ENCODE peak calls at places on chromosome 16, in four cellular contexts. N is memory B cell; F is CD4-positive, alpha-beta memory T cell; J is A172. A is an unnamed sample.

GRCh38 chr16:4936991-4937781 is at the start of gene PPL:
- DNase-seq in N (no peak), F (no peak), J (no peak), A (no peak)

GRCh38 chr16:31284926-31285325 is 25.2 kb downstream of the ITGAM start:
- DNase-seq in N (no peak), F (no peak), J (no peak), A (no peak)

GRCh38 chr16:17367932-17368331 is 102.8 kb downstream of the XYLT1 start:
- DNase-seq in N (no peak), F (no peak), J (no peak), A (peak; percentile 77)

GRCh38 chr16:28106467-28106866 is 43.0 kb upstream of the GSG1L start:
- DNase-seq in N (no peak), F (no peak), J (no peak), A (no peak)

GRCh38 chr16:30921459-30921747 is 2.0 kb upstream of the FBXL19 start:
- DNase-seq in N (no peak), F (no peak), J (no peak), A (no peak)

GRCh38 chr16:49492090-49492801 is 118.6 kb downstream of the C16orf78 start:
- DNase-seq in N (peak; percentile 11), F (no peak), J (no peak), A (no peak)

GRCh38 chr16:11232852-11233726 is 22.9 kb downstream of the SOCS1 start:
- DNase-seq in N (peak; percentile 41), F (peak; percentile 87), J (no peak), A (no peak)

GRCh38 chr16:65308506-65308905 is 186.6 kb upstream of the CDH11 start:
- DNase-seq in N (no peak), F (no peak), J (no peak), A (no peak)

GRCh38 chr16:34050787-34051320 is 591.4 kb downstream of the TP53TG3F start:
- DNase-seq in N (no peak), F (no peak), J (no peak), A (no peak)

GRCh38 chr16:47729701-47730100 is 268.6 kb downstream of the PHKB start:
- DNase-seq in N (no peak), F (no peak), J (no peak), A (no peak)

GRCh38 chr16:74439685-74440084 is 18.4 kb upstream of the CLEC18B start:
- DNase-seq in N (no peak), F (no peak), J (no peak), A (no peak)

GRCh38 chr16:70342016-70342415 is 4.7 kb upstream of the DDX19A start:
- DNase-seq in N (no peak), F (no peak), J (no peak), A (no peak)

GRCh38 chr16:593406-593805 is 3.5 kb downstream of the RAB40C start:
- DNase-seq in N (no peak), F (no peak), J (no peak), A (no peak)

GRCh38 chr16:57630402-57630787 is 2.0 kb downstream of the ADGRG1 start:
- DNase-seq in N (no peak), F (no peak), J (no peak), A (no peak)

GRCh38 chr16:2044541-2044940 is 3.1 kb downstream of the NTHL1 start:
- DNase-seq in N (no peak), F (no peak), J (no peak), A (no peak)

GRCh38 chr16:764848-765487 is 4.4 kb downstream of the MSLN start:
- DNase-seq in N (no peak), F (no peak), J (no peak), A (no peak)

GRCh38 chr16:67884684-67885083 is at the start of gene NRN1L:
- DNase-seq in N (no peak), F (no peak), J (peak; percentile 78), A (peak; percentile 95)

GRCh38 chr16:82639666-82640336 is 13.0 kb downstream of the CDH13 start:
- DNase-seq in N (peak; percentile 7), F (no peak), J (peak; percentile 84), A (peak; percentile 73)

GRCh38 chr16:31505483-31505882 is 2.7 kb downstream of the RUSF1 start:
- DNase-seq in N (no peak), F (no peak), J (no peak), A (no peak)

GRCh38 chr16:85781685-85782370 is 17.5 kb downstream of the EMC8 start:
- DNase-seq in N (no peak), F (no peak), J (peak; percentile 38), A (no peak)

GRCh38 chr16:28905800-28906372 is 19.2 kb downstream of the RABEP2 start:
- DNase-seq in N (no peak), F (no peak), J (no peak), A (no peak)

GRCh38 chr16:414395-415169 is 10.9 kb upstream of the RAB11FIP3 start:
- DNase-seq in N (no peak), F (no peak), J (no peak), A (peak; percentile 39)

GRCh38 chr16:90077757-90078593 is 844 bp upstream of the PRDM7 start:
- DNase-seq in N (peak; percentile 28), F (peak; percentile 68), J (peak; percentile 14), A (no peak)

GRCh38 chr16:19776565-19776964 is 58.5 kb downstream of the IQCK start:
- DNase-seq in N (no peak), F (no peak), J (no peak), A (no peak)

GRCh38 chr16:49280022-49280741 is 1.5 kb downstream of the CBLN1 start:
- DNase-seq in N (no peak), F (no peak), J (no peak), A (no peak)

A was measured in EL.